ENCODE peak calls at places on chromosomes 3 and 15, in four cellular contexts. G is T-cell, B is upper lobe of right lung, O is amniotic epithelial cell. T is an unnamed sample.

GRCh38 chr15:34216527-34217270 is 6.8 kb upstream of the KATNBL1 start:
- DNase-seq in G (no peak), B (no peak), O (no peak), T (no peak)

GRCh38 chr3:106573605-106574004 is 704.8 kb upstream of the CBLB start:
- DNase-seq in G (no peak), B (no peak), O (no peak), T (no peak)

GRCh38 chr3:58043933-58044332 is 35.7 kb downstream of the FLNB start:
- DNase-seq in G (no peak), B (no peak), O (no peak), T (no peak)

GRCh38 chr15:67133738-67134576 is 68.6 kb downstream of the SMAD3 start:
- DNase-seq in G (peak), B (no peak), O (peak), T (no peak)

GRCh38 chr3:45972534-45973402 is 22.9 kb downstream of the FYCO1 start:
- DNase-seq in G (no peak), B (no peak), O (peak), T (no peak)

GRCh38 chr15:63967616-63968015 is 78.7 kb downstream of the DAPK2 start:
- DNase-seq in G (no peak), B (no peak), O (no peak), T (no peak)

GRCh38 chr15:48722764-48723661 is 77.5 kb upstream of the FBN1 start:
- DNase-seq in G (no peak), B (no peak), O (peak), T (no peak)

GRCh38 chr3:100640633-100641032 is 31.2 kb downstream of the ADGRG7 start:
- DNase-seq in G (no peak), B (no peak), O (no peak), T (no peak)

GRCh38 chr15:89192771-89193170 is 28.6 kb downstream of the RLBP1 start:
- DNase-seq in G (no peak), B (no peak), O (peak), T (no peak)

GRCh38 chr15:31379577-31379976 is 52.9 kb downstream of the KLF13 start:
- DNase-seq in G (no peak), B (no peak), O (no peak), T (no peak)

GRCh38 chr3:143784446-143784845 is 63.8 kb downstream of the SLC9A9 start:
- DNase-seq in G (no peak), B (no peak), O (peak), T (no peak)

GRCh38 chr3:182533394-182533793 is 259.9 kb upstream of the ATP11B start:
- DNase-seq in G (no peak), B (no peak), O (no peak), T (no peak)

GRCh38 chr15:88440021-88440420 is 27.2 kb downstream of the MRPL46 start:
- DNase-seq in G (no peak), B (no peak), O (peak), T (no peak)

GRCh38 chr15:92164327-92165000 is 229.2 kb upstream of the ST8SIA2 start:
- DNase-seq in G (no peak), B (no peak), O (no peak), T (peak)

GRCh38 chr15:26877842-26878241 is 11.0 kb downstream of the GABRA5 start:
- DNase-seq in G (no peak), B (no peak), O (no peak), T (no peak)

GRCh38 chr15:70271422-70272088 is 173.8 kb upstream of the TLE3 start:
- DNase-seq in G (no peak), B (no peak), O (peak), T (no peak)

GRCh38 chr3:78497025-78497424 is 1270.8 kb downstream of the ROBO1 start:
- DNase-seq in G (no peak), B (no peak), O (no peak), T (peak)

GRCh38 chr3:39275052-39275451 is 4.8 kb downstream of the CX3CR1 start:
- DNase-seq in G (no peak), B (no peak), O (peak), T (no peak)